ENCODE peak calls at places on chromosome 4, in six cellular contexts. C is WERI-Rb-1, V is body of pancreas, R is psoas muscle, D is GM13976, G is choroid plexus epithelial cell. I is an unnamed sample.

GRCh38 chr4:112520598-112521122 is 4.7 kb upstream of the NEUROG2 start:
- DNase-seq in R (no peak), D (no peak), G (no peak), C (no peak), V (no peak), I (no peak)

GRCh38 chr4:67727124-67727850 is 26.3 kb upstream of the UBA6 start:
- DNase-seq in C (no peak), R (no peak), G (peak; percentile 97), D (no peak), V (no peak), I (no peak)

GRCh38 chr4:119626943-119627266 is 1.7 kb downstream of the PDE5A start:
- DNase-seq in R (no peak), V (no peak), G (no peak), C (no peak), D (no peak), I (no peak)

GRCh38 chr4:121676388-121677075 is 20.2 kb downstream of the ANXA5 start:
- DNase-seq in D (no peak), R (no peak), V (no peak), G (no peak), C (no peak), I (no peak)

GRCh38 chr4:3472411-3473141 is 9.5 kb downstream of the DOK7 start:
- DNase-seq in V (peak; percentile 98), D (no peak), R (peak; percentile 11), G (no peak), C (peak; percentile 5), I (no peak)

GRCh38 chr4:1395941-1396805 is 10.1 kb downstream of the NKX1-1 start:
- DNase-seq in R (no peak), V (peak; percentile 2), G (no peak), D (no peak), C (peak; percentile 4), I (no peak)

GRCh38 chr4:118124977-118125376 is 90.7 kb downstream of the NDST3 start:
- DNase-seq in R (no peak), D (no peak), C (no peak), G (no peak), V (no peak), I (no peak)

GRCh38 chr4:6204871-6205583 is 4.7 kb upstream of the JAKMIP1 start:
- DNase-seq in V (no peak), D (no peak), G (no peak), C (no peak), R (no peak), I (no peak)

GRCh38 chr4:121448231-121448630 is 67.4 kb upstream of the QRFPR start:
- DNase-seq in G (no peak), V (peak; percentile 76), R (no peak), C (no peak), D (no peak), I (no peak)

GRCh38 chr4:95129708-95130343 is 372.1 kb downstream of the BMPR1B start:
- DNase-seq in D (no peak), V (no peak), C (no peak), G (peak; percentile 100), R (no peak), I (no peak)

GRCh38 chr4:26083987-26084386 is 170.0 kb downstream of the SMIM20 start:
- DNase-seq in G (peak; percentile 92), V (no peak), R (peak; percentile 52), D (peak; percentile 32), C (peak; percentile 67), I (no peak)

GRCh38 chr4:113659127-113659526 is 102.4 kb downstream of the CAMK2D start:
- DNase-seq in G (no peak), R (no peak), C (no peak), V (no peak), D (no peak), I (no peak)

GRCh38 chr4:16827762-16828724 is 70.4 kb downstream of the LDB2 start:
- DNase-seq in G (no peak), D (no peak), C (no peak), R (no peak), V (no peak), I (peak; percentile 22)

GRCh38 chr4:8239661-8240060 is 29.9 kb upstream of the HTRA3 start:
- DNase-seq in G (no peak), R (no peak), V (no peak), C (no peak), D (no peak), I (no peak)

GRCh38 chr4:71125137-71125536 is 131.7 kb downstream of the DCK start:
- DNase-seq in V (no peak), C (no peak), D (no peak), G (no peak), R (no peak), I (no peak)

GRCh38 chr4:182142146-182143085 is 100.8 kb upstream of the TENM3 start:
- DNase-seq in G (peak; percentile 63), C (peak; percentile 26), R (peak; percentile 20), V (peak; percentile 20), D (no peak), I (peak; percentile 47)

GRCh38 chr4:7788687-7789425 is 150.8 kb downstream of the AFAP1 start:
- DNase-seq in V (no peak), R (no peak), D (no peak), G (peak; percentile 68), C (no peak), I (no peak)

GRCh38 chr4:102429553-102429952 is 71.6 kb upstream of the NFKB1 start:
- DNase-seq in V (no peak), D (no peak), G (peak; percentile 77), R (no peak), C (no peak), I (no peak)

GRCh38 chr4:186029731-186030421 is 39.1 kb upstream of the TLR3 start:
- DNase-seq in D (no peak), G (peak; percentile 85), V (peak; percentile 85), C (peak; percentile 46), R (peak; percentile 64), I (no peak)

GRCh38 chr4:26958925-26959653 is 98.4 kb downstream of the STIM2 start:
- DNase-seq in C (no peak), R (no peak), D (no peak), G (no peak), V (no peak), I (no peak)

GRCh38 chr4:156312261-156312847 is 358.7 kb upstream of the CTSO start:
- DNase-seq in V (no peak), C (no peak), G (peak; percentile 68), D (no peak), R (no peak), I (no peak)

GRCh38 chr4:132557660-132558059 is 591.4 kb upstream of the PCDH10 start:
- DNase-seq in C (peak; percentile 19), D (no peak), G (peak; percentile 18), R (no peak), V (no peak), I (no peak)
- TF ChIP-seq CTCF in C (peak; percentile 49), D (no peak), G (peak; percentile 39), R (no peak), V (no peak), I (no peak)

GRCh38 chr4:38728651-38729141 is 54.1 kb downstream of the TLR10 start:
- DNase-seq in C (peak; percentile 50), V (peak; percentile 62), R (no peak), G (no peak), D (no peak), I (no peak)
- TF ChIP-seq CTCF in C (peak; percentile 51), V (no peak), R (no peak), G (peak; percentile 4), D (no peak), I (no peak)

GRCh38 chr4:189117426-189117825 is 823.2 kb upstream of the FRG1 start:
- DNase-seq in D (no peak), V (no peak), G (no peak), C (no peak), R (no peak), I (peak; percentile 26)
- TF ChIP-seq CTCF in D (no peak), V (no peak), G (no peak), C (no peak), R (no peak), I (no peak)

GRCh38 chr4:20591571-20592455 is 108.4 kb upstream of the PACRGL start:
- DNase-seq in C (no peak), R (no peak), D (no peak), V (no peak), G (no peak), I (no peak)
- TF ChIP-seq CTCF in C (no peak), R (no peak), D (no peak), V (no peak), G (no peak), I (no peak)

GRCh38 chr4:90419124-90419711 is 292.0 kb downstream of the CCSER1 start:
- DNase-seq in G (peak; percentile 65), V (no peak), R (no peak), D (peak; percentile 39), C (no peak), I (no peak)
- TF ChIP-seq CTCF in G (peak; percentile 62), V (peak; percentile 31), R (peak; percentile 55), D (peak; percentile 44), C (peak; percentile 36), I (no peak)